ENCODE peak calls at places on chromosomes 7 and 10, in six cellular contexts. R is ecto neural progenitor cell, Z is HS-5, P is OCI-LY7, W is NCI-H1092 treated with DMSO at 0.1 percent for 48 hours, D is RKO. Y is an unnamed sample.
A peak's percentile ranks its signal among the peaks of the same experiment; 100 is the strongest.

GRCh38 chr10:70461397-70462348 is 16.9 kb upstream of the PALD1 start:
- DNase-seq in P (peak; percentile 74), R (peak; percentile 64), W (peak; percentile 35), Z (no peak), D (peak; percentile 73), Y (peak; percentile 58)

GRCh38 chr10:71731791-71732190 is 12.2 kb upstream of the C10orf105 start:
- DNase-seq in Z (no peak), W (no peak), D (no peak), R (no peak), P (no peak), Y (no peak)

GRCh38 chr10:101172741-101173140 is 41.6 kb downstream of the TLX1 start:
- DNase-seq in R (no peak), Z (no peak), P (no peak), W (no peak), D (no peak), Y (no peak)

GRCh38 chr10:99981581-99982199 is 28.1 kb downstream of the DNMBP start:
- DNase-seq in W (peak; percentile 32), D (no peak), R (no peak), P (no peak), Z (no peak), Y (no peak)

GRCh38 chr10:74134240-74134820 is 16.3 kb downstream of the AP3M1 start:
- DNase-seq in Z (no peak), D (no peak), R (no peak), P (no peak), W (no peak), Y (no peak)

GRCh38 chr7:159098795-159099194 is 45.9 kb downstream of the VIPR2 start:
- DNase-seq in W (no peak), D (no peak), P (no peak), R (no peak), Z (no peak), Y (no peak)

GRCh38 chr7:23184709-23185354 is 3.0 kb downstream of the NUP42 start:
- DNase-seq in R (no peak), W (peak; percentile 17), D (peak; percentile 77), Z (peak; percentile 40), P (peak; percentile 27), Y (peak; percentile 9)

GRCh38 chr7:47143344-47143743 is 438.6 kb downstream of the TNS3 start:
- DNase-seq in P (no peak), Z (peak; percentile 72), W (no peak), R (no peak), D (no peak), Y (no peak)

GRCh38 chr7:157713591-157713990 is 376.8 kb downstream of the DNAJB6 start:
- DNase-seq in R (peak; percentile 16), P (no peak), W (no peak), D (no peak), Z (no peak), Y (no peak)

GRCh38 chr7:106206826-106207541 is 77.8 kb downstream of the NAMPT start:
- DNase-seq in W (no peak), Z (no peak), D (no peak), R (no peak), P (no peak), Y (no peak)

GRCh38 chr7:140621326-140622035 is 19.1 kb downstream of the DENND2A start:
- DNase-seq in Z (peak; percentile 49), W (no peak), D (peak; percentile 30), R (no peak), P (no peak), Y (peak; percentile 18)

GRCh38 chr10:13627459-13628310 is 40.9 kb downstream of the PRPF18 start:
- DNase-seq in R (no peak), D (no peak), Z (no peak), P (no peak), W (no peak), Y (no peak)

GRCh38 chr10:44971935-44972792 is 6.4 kb downstream of the DEPP1 start:
- DNase-seq in D (no peak), R (no peak), Z (no peak), W (no peak), P (no peak), Y (no peak)

GRCh38 chr10:16816142-16816541 is 1.1 kb downstream of the RSU1 start:
- DNase-seq in R (no peak), D (peak; percentile 18), Z (no peak), P (no peak), W (no peak), Y (no peak)

GRCh38 chr7:36276428-36277246 is 113.0 kb upstream of the ANLN start:
- DNase-seq in P (no peak), W (no peak), Z (no peak), R (peak; percentile 16), D (no peak), Y (no peak)

GRCh38 chr10:109889867-109890266 is 33.4 kb downstream of the XPNPEP1 start:
- DNase-seq in R (no peak), W (no peak), P (no peak), Z (peak; percentile 33), D (peak; percentile 3), Y (no peak)

GRCh38 chr10:96261930-96262329 is 9.4 kb downstream of the BLNK start:
- DNase-seq in W (no peak), Z (no peak), R (no peak), P (no peak), D (no peak), Y (no peak)

GRCh38 chr10:107618461-107619093 is 454.1 kb upstream of the SORCS1 start:
- DNase-seq in P (no peak), W (no peak), D (no peak), Z (peak; percentile 35), R (no peak), Y (no peak)

GRCh38 chr10:12707461-12708185 is 293.9 kb downstream of the CCDC3 start:
- DNase-seq in D (peak; percentile 51), Z (peak; percentile 63), P (peak; percentile 22), R (no peak), W (peak; percentile 65), Y (peak; percentile 27)

GRCh38 chr7:93027044-93027443 is 90.7 kb downstream of the SAMD9 start:
- DNase-seq in P (no peak), D (no peak), R (no peak), Z (no peak), W (no peak), Y (no peak)

GRCh38 chr10:102240467-102241036 is 760 bp downstream of the PITX3 start:
- DNase-seq in W (no peak), R (peak; percentile 64), P (no peak), Z (no peak), D (no peak), Y (no peak)

GRCh38 chr7:80312139-80312661 is 177.6 kb downstream of the GNAI1 start:
- DNase-seq in Z (no peak), P (no peak), D (no peak), W (peak; percentile 74), R (no peak), Y (no peak)

GRCh38 chr7:129914536-129915272 is 38.1 kb downstream of the UBE2H start:
- DNase-seq in W (no peak), P (no peak), R (no peak), D (no peak), Z (no peak), Y (no peak)

GRCh38 chr7:17690030-17690429 is 250.3 kb downstream of the SNX13 start:
- DNase-seq in R (no peak), D (peak; percentile 19), P (no peak), W (no peak), Z (peak; percentile 56), Y (peak; percentile 79)

GRCh38 chr7:86920154-86920553 is 139.3 kb downstream of the ELAPOR2 start:
- DNase-seq in P (no peak), W (no peak), Z (no peak), D (no peak), R (no peak), Y (no peak)

GRCh38 chr10:98331888-98332287 is 63.9 kb upstream of the LOXL4 start:
- DNase-seq in W (no peak), Z (no peak), D (no peak), R (no peak), P (peak; percentile 65), Y (no peak)

GRCh38 chr10:121368347-121369025 is 229.8 kb downstream of the FGFR2 start:
- DNase-seq in W (no peak), P (no peak), Z (no peak), R (no peak), D (no peak), Y (peak; percentile 86)

GRCh38 chr10:100579261-100579660 is 43.5 kb downstream of the HIF1AN start:
- DNase-seq in D (no peak), P (no peak), Z (no peak), W (no peak), R (no peak), Y (no peak)

GRCh38 chr7:36806897-36807296 is 82.6 kb upstream of the AOAH start:
- DNase-seq in Z (no peak), D (no peak), P (no peak), R (no peak), W (no peak), Y (no peak)

GRCh38 chr10:86718556-86718955 is 37.9 kb upstream of the BMPR1A start:
- DNase-seq in W (no peak), R (no peak), Z (no peak), D (no peak), P (no peak), Y (no peak)

Y was measured in MM.1S.